ENCODE peak calls at places on chromosomes 1 and 21, in ten cellular contexts. A, J, Y, Z, C, W, N, L, Q and O are unnamed samples.

GRCh38 chr1:172002725-172003345 is 161.5 kb downstream of the DNM3 start:
- DNase-seq in L (peak; percentile 52), Y (no peak), Q (peak; percentile 20), Z (peak; percentile 65), N (peak; percentile 61), J (no peak), W (peak; percentile 59), A (peak; percentile 54), C (no peak), O (no peak)

GRCh38 chr1:161164901-161165620 is 1.2 kb upstream of the PPOX start:
- DNase-seq in A (no peak), Y (peak; percentile 33), W (no peak), C (no peak), Q (no peak), J (no peak), Z (no peak), N (no peak), L (no peak), O (no peak)

GRCh38 chr1:200198247-200198646 is 170.7 kb downstream of the NR5A2 start:
- DNase-seq in L (no peak), J (no peak), Q (no peak), A (no peak), N (no peak), Z (no peak), C (no peak), Y (no peak), W (no peak), O (no peak)

GRCh38 chr21:35343046-35343816 is 294.1 kb upstream of the RUNX1 start:
- DNase-seq in Q (no peak), Y (no peak), Z (no peak), W (no peak), N (no peak), J (no peak), C (no peak), L (no peak), A (peak; percentile 50), O (no peak)

GRCh38 chr1:47434051-47434842 is 3.6 kb upstream of the FOXD2 start:
- DNase-seq in J (peak; percentile 59), Z (no peak), L (no peak), Q (no peak), N (peak; percentile 25), Y (peak; percentile 62), A (peak; percentile 22), C (peak; percentile 73), W (peak; percentile 73), O (no peak)

GRCh38 chr1:43706598-43707190 is 642 bp upstream of the ST3GAL3 start:
- DNase-seq in Y (no peak), Q (peak; percentile 22), W (peak; percentile 75), N (no peak), A (peak; percentile 44), Z (no peak), L (peak; percentile 51), J (peak; percentile 72), C (no peak), O (no peak)

GRCh38 chr1:212062832-212063438 is 27.4 kb downstream of the DTL start:
- DNase-seq in Y (no peak), L (peak; percentile 49), J (no peak), A (peak; percentile 56), C (no peak), N (no peak), W (peak; percentile 40), Q (no peak), Z (no peak), O (no peak)

GRCh38 chr1:7620196-7620595 is 150.9 kb upstream of the VAMP3 start:
- DNase-seq in W (no peak), Q (no peak), J (no peak), N (no peak), Y (no peak), A (no peak), Z (no peak), C (no peak), L (no peak), O (no peak)

GRCh38 chr1:235648407-235648907 is 1.1 kb downstream of the GNG4 start:
- DNase-seq in Y (no peak), L (no peak), J (no peak), C (no peak), W (peak; percentile 53), Q (no peak), Z (no peak), A (no peak), N (no peak), O (no peak)

GRCh38 chr1:209895709-209896108 is 42.3 kb upstream of the SYT14 start:
- DNase-seq in N (peak; percentile 69), A (peak; percentile 89), Y (no peak), C (no peak), Z (no peak), W (no peak), J (no peak), L (no peak), Q (no peak), O (peak; percentile 84)

GRCh38 chr1:89613928-89614327 is 19.0 kb upstream of the LRRC8C start:
- DNase-seq in Y (no peak), L (no peak), A (no peak), Q (no peak), C (no peak), J (no peak), W (no peak), N (no peak), Z (no peak), O (no peak)

GRCh38 chr1:178868700-178869099 is 2.2 kb downstream of the ANGPTL1 start:
- DNase-seq in L (no peak), Z (no peak), A (no peak), W (no peak), N (no peak), J (no peak), C (no peak), Y (no peak), Q (no peak), O (no peak)

GRCh38 chr1:178693368-178693767 is 31.7 kb upstream of the RALGPS2 start:
- DNase-seq in Y (no peak), C (no peak), A (no peak), L (no peak), Z (no peak), W (peak; percentile 38), J (peak; percentile 58), N (no peak), Q (no peak), O (no peak)

GRCh38 chr1:89724369-89725015 is 91.6 kb downstream of the LRRC8C start:
- DNase-seq in L (peak; percentile 92), W (no peak), A (peak; percentile 93), Z (peak; percentile 25), J (no peak), Q (no peak), C (no peak), Y (peak; percentile 40), N (no peak), O (no peak)

GRCh38 chr21:31802331-31802730 is 70.4 kb upstream of the SCAF4 start:
- DNase-seq in Y (no peak), J (no peak), Z (no peak), A (no peak), N (no peak), Q (no peak), L (no peak), W (no peak), C (no peak), O (no peak)

GRCh38 chr1:204623894-204624361 is 61.6 kb downstream of the LRRN2 start:
- DNase-seq in W (peak; percentile 57), Y (no peak), Z (no peak), J (peak; percentile 63), C (no peak), N (no peak), Q (no peak), L (peak; percentile 45), A (no peak), O (no peak)
- TF ChIP-seq CTCF in W (peak; percentile 28), Y (no peak), Z (no peak), J (peak; percentile 52), C (no peak), N (peak; percentile 33), Q (peak; percentile 49), L (peak; percentile 31), A (no peak), O (peak; percentile 45)

DNA sequence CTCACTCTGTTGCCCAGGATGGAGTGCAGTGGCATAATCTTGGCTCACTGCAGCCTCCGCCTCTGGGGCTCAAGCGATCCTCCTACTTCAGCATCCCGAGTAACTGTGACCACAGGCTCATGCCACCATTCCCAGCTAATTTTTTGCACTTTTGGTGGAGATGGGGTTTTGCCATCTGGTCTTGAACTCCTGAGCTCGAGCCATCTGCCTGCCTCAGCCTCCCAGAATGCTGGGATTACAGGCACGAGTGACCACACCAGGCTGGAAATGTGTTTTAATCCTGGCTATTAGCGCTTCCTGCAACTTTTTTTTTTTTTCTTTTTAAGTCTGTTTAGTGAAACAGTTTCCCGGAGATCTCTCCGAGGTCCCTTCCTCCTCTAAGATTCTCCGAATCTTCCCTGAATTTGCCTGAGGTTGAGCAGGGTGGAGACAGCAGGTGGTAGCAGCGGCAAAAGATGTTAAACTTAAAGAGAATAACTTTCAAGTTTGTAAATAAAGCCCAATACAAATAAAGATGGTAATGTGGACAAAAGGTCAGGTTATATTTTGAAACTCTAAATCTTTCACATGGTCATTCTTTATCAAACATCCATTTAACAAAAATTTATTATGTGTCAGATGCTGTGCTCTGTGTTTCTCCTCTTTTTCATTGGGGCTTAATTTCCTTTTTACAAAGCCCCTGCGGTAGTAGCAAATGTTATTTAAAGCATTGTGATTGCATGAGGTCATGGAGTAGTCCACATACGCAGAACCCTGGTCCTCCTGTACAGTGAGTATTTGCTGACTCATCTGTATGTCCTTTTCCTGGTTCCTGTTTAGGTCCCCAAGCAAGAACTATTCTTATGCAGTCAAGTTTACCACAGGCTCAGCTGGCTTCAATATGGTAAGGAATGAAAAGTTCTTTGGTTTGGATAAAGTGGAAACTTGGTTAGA is 119.1 kb downstream of the ITSN1 start:
- DNase-seq in N (peak; percentile 95), Z (peak; percentile 64), J (no peak), L (peak; percentile 70), W (no peak), A (peak; percentile 95), Y (no peak), Q (no peak), C (no peak), O (peak; percentile 94)
- TF ChIP-seq CTCF in N (no peak), Z (no peak), J (no peak), L (no peak), W (no peak), A (no peak), Y (no peak), Q (no peak), C (no peak), O (no peak)

GRCh38 chr1:2801535-2802291 is at the start of gene TTC34:
- DNase-seq in N (no peak), Q (no peak), J (no peak), Z (no peak), Y (no peak), W (no peak), L (peak; percentile 69), A (no peak), C (no peak), O (no peak)
- TF ChIP-seq CTCF in N (peak; percentile 15), Q (no peak), J (no peak), Z (peak; percentile 91), Y (no peak), W (no peak), L (peak; percentile 79), A (peak; percentile 20), C (no peak), O (peak; percentile 60)

DNA sequence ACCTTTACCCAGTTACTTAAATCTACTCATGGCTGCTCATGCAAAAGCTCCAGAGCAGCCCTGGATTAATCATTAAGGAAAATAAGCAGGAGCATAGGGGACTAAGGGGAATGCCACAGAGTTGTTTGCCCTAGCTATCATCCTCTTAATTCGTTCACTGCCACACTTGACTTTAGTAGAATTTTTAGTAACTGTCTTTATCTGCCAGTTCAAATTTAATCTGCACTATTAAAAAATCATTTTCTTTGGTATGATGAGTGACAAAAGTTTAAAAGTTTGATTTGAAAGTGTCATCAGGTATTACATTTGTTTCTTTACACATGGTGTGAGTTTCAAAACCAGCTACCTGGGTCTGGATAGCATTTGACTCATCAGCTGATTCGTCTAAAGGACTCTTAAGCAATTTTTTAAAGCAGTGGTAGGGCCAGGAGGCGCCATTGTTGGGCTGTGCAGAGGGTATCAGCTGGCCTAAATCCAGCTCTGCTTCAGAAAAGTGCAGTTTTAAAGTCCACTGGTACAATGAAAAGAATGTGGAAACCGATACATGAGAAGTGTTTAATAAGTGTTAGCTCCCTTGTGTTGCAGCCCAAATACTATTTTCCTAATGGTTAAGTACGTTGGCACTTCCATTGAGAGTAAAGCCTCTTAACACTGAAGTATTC is 69.9 kb upstream of the DR1 start:
- DNase-seq in C (no peak), L (no peak), Z (no peak), Q (no peak), N (no peak), W (peak; percentile 8), J (no peak), Y (peak; percentile 38), A (peak; percentile 44), O (no peak)
- TF ChIP-seq CTCF in C (no peak), L (no peak), Z (no peak), Q (no peak), N (no peak), W (no peak), J (no peak), Y (no peak), A (no peak), O (no peak)